ENCODE peak calls at places on chromosomes 2 and 18, in five cellular contexts. One of them, this sample, is unnamed.

GRCh38 chr2:147910990-147911473 is 66.2 kb downstream of the ACVR2A start:
- DNase-seq in progenitor cell of endocrine pancreas: no peak
- DNase-seq in A673: peak; percentile 83
- DNase-seq in D341Med: peak; percentile 15
- DNase-seq in T-helper 2 cell: no peak
- DNase-seq in this sample: peak; percentile 68

GRCh38 chr2:215407061-215407460 is 28.8 kb downstream of the FN1 start:
- DNase-seq in D341Med: no peak
- DNase-seq in T-helper 2 cell: no peak
- DNase-seq in progenitor cell of endocrine pancreas: no peak
- DNase-seq in A673: no peak
- DNase-seq in this sample: no peak

GRCh38 chr2:112168422-112169124 is 30.4 kb downstream of the FBLN7 start:
- DNase-seq in T-helper 2 cell: no peak
- DNase-seq in D341Med: no peak
- DNase-seq in progenitor cell of endocrine pancreas: no peak
- DNase-seq in A673: peak; percentile 62
- DNase-seq in this sample: no peak

GRCh38 chr2:120819720-120820210 is 84.1 kb downstream of the GLI2 start:
- DNase-seq in D341Med: no peak
- DNase-seq in A673: no peak
- DNase-seq in T-helper 2 cell: no peak
- DNase-seq in progenitor cell of endocrine pancreas: no peak
- DNase-seq in this sample: no peak

GRCh38 chr2:43482974-43483373 is 112.9 kb downstream of the THADA start:
- DNase-seq in T-helper 2 cell: no peak
- DNase-seq in progenitor cell of endocrine pancreas: no peak
- DNase-seq in A673: no peak
- DNase-seq in D341Med: no peak
- DNase-seq in this sample: no peak

GRCh38 chr2:96914332-96914731 is 44.5 kb upstream of the SEMA4C start:
- DNase-seq in D341Med: no peak
- DNase-seq in A673: no peak
- DNase-seq in T-helper 2 cell: no peak
- DNase-seq in progenitor cell of endocrine pancreas: no peak
- DNase-seq in this sample: no peak

GRCh38 chr2:42967959-42968674 is 175.7 kb upstream of the HAAO start:
- DNase-seq in progenitor cell of endocrine pancreas: no peak
- DNase-seq in A673: peak; percentile 41
- DNase-seq in T-helper 2 cell: no peak
- DNase-seq in D341Med: no peak
- DNase-seq in this sample: no peak

GRCh38 chr2:112077814-112078213 is 22.7 kb downstream of the TMEM87B start:
- DNase-seq in D341Med: no peak
- DNase-seq in A673: peak; percentile 61
- DNase-seq in T-helper 2 cell: no peak
- DNase-seq in progenitor cell of endocrine pancreas: no peak
- DNase-seq in this sample: peak; percentile 15

GRCh38 chr2:23209059-23209458 is 175.9 kb upstream of the KLHL29 start:
- DNase-seq in A673: no peak
- DNase-seq in T-helper 2 cell: no peak
- DNase-seq in progenitor cell of endocrine pancreas: no peak
- DNase-seq in D341Med: no peak
- DNase-seq in this sample: no peak

GRCh38 chr2:12448846-12449480 is 267.8 kb upstream of the TRIB2 start:
- DNase-seq in A673: no peak
- DNase-seq in progenitor cell of endocrine pancreas: no peak
- DNase-seq in T-helper 2 cell: no peak
- DNase-seq in D341Med: no peak
- DNase-seq in this sample: no peak

GRCh38 chr18:56711706-56712445 is 60.7 kb downstream of the WDR7 start:
- DNase-seq in D341Med: no peak
- DNase-seq in progenitor cell of endocrine pancreas: no peak
- DNase-seq in T-helper 2 cell: no peak
- DNase-seq in A673: no peak
- DNase-seq in this sample: peak; percentile 75

GRCh38 chr2:237731663-237732062 is 66.9 kb upstream of the RBM44 start:
- DNase-seq in A673: peak; percentile 40
- DNase-seq in T-helper 2 cell: no peak
- DNase-seq in progenitor cell of endocrine pancreas: no peak
- DNase-seq in D341Med: no peak
- DNase-seq in this sample: no peak

GRCh38 chr2:20594048-20594750 is 56.7 kb downstream of the HS1BP3 start:
- DNase-seq in T-helper 2 cell: no peak
- DNase-seq in progenitor cell of endocrine pancreas: no peak
- DNase-seq in D341Med: no peak
- DNase-seq in A673: no peak
- DNase-seq in this sample: no peak

GRCh38 chr2:67046568-67046967 is 350.6 kb upstream of the ETAA1 start:
- DNase-seq in progenitor cell of endocrine pancreas: no peak
- DNase-seq in D341Med: no peak
- DNase-seq in T-helper 2 cell: no peak
- DNase-seq in A673: no peak
- DNase-seq in this sample: no peak

GRCh38 chr2:163573652-163574051 is 162.2 kb downstream of the FIGN start:
- DNase-seq in D341Med: no peak
- DNase-seq in T-helper 2 cell: no peak
- DNase-seq in progenitor cell of endocrine pancreas: no peak
- DNase-seq in A673: no peak
- DNase-seq in this sample: no peak

GRCh38 chr2:176554107-176555048 is 285.1 kb downstream of the MTX2 start:
- DNase-seq in progenitor cell of endocrine pancreas: no peak
- DNase-seq in T-helper 2 cell: no peak
- DNase-seq in D341Med: peak; percentile 60
- DNase-seq in A673: peak; percentile 86
- DNase-seq in this sample: peak; percentile 84

GRCh38 chr2:9206991-9207640 is 504 bp downstream of the ASAP2 start:
- DNase-seq in A673: peak; percentile 44
- DNase-seq in D341Med: no peak
- DNase-seq in T-helper 2 cell: no peak
- DNase-seq in progenitor cell of endocrine pancreas: no peak
- DNase-seq in this sample: peak; percentile 62

GRCh38 chr2:67260348-67261277 is 136.5 kb upstream of the ETAA1 start:
- DNase-seq in progenitor cell of endocrine pancreas: no peak
- DNase-seq in T-helper 2 cell: no peak
- DNase-seq in A673: no peak
- DNase-seq in D341Med: no peak
- DNase-seq in this sample: no peak

GRCh38 chr2:120401275-120402069 is 55.5 kb downstream of the INHBB start:
- DNase-seq in A673: no peak
- DNase-seq in T-helper 2 cell: no peak
- DNase-seq in D341Med: no peak
- DNase-seq in progenitor cell of endocrine pancreas: peak; percentile 9
- DNase-seq in this sample: no peak

GRCh38 chr2:140454717-140455116 is 1674.5 kb upstream of the NXPH2 start:
- DNase-seq in T-helper 2 cell: no peak
- DNase-seq in D341Med: no peak
- DNase-seq in progenitor cell of endocrine pancreas: no peak
- DNase-seq in A673: peak; percentile 13
- DNase-seq in this sample: no peak

GRCh38 chr18:35019929-35020328 is 21.3 kb upstream of the MAPRE2 start:
- DNase-seq in D341Med: no peak
- DNase-seq in A673: no peak
- DNase-seq in T-helper 2 cell: no peak
- DNase-seq in progenitor cell of endocrine pancreas: no peak
- DNase-seq in this sample: no peak

GRCh38 chr2:150528861-150529801 is 41.7 kb upstream of the RND3 start:
- DNase-seq in progenitor cell of endocrine pancreas: no peak
- DNase-seq in T-helper 2 cell: no peak
- DNase-seq in D341Med: no peak
- DNase-seq in A673: peak; percentile 67
- DNase-seq in this sample: no peak

GRCh38 chr2:108226570-108226969 is 13.2 kb upstream of the SULT1C3 start:
- DNase-seq in progenitor cell of endocrine pancreas: no peak
- DNase-seq in D341Med: no peak
- DNase-seq in T-helper 2 cell: no peak
- DNase-seq in A673: no peak
- DNase-seq in this sample: no peak

GRCh38 chr2:72034353-72035095 is 113.1 kb downstream of the CYP26B1 start:
- DNase-seq in A673: no peak
- DNase-seq in D341Med: peak; percentile 8
- DNase-seq in progenitor cell of endocrine pancreas: no peak
- DNase-seq in T-helper 2 cell: no peak
- DNase-seq in this sample: no peak

GRCh38 chr18:59954241-59954640 is 54.4 kb downstream of the PMAIP1 start:
- DNase-seq in progenitor cell of endocrine pancreas: no peak
- DNase-seq in T-helper 2 cell: no peak
- DNase-seq in D341Med: no peak
- DNase-seq in A673: no peak
- DNase-seq in this sample: no peak

GRCh38 chr18:644395-645004 is 13.0 kb upstream of the TYMS start:
- DNase-seq in A673: peak; percentile 41
- DNase-seq in D341Med: no peak
- DNase-seq in T-helper 2 cell: no peak
- DNase-seq in progenitor cell of endocrine pancreas: no peak
- DNase-seq in this sample: peak; percentile 22